ENCODE peak calls at places on chromosomes 6 and 20, in nine cellular contexts. G, Z, S, L, H, J, E, W and K are unnamed samples.

GRCh38 chr6:169251822-169252804 is 1.5 kb downstream of the THBS2 start:
- DNase-seq in J (no peak), E (no peak), G (no peak), Z (no peak), S (no peak), W (no peak), L (no peak), H (peak), K (no peak)

GRCh38 chr6:36463686-36464085 is 20.9 kb downstream of the KCTD20 start:
- DNase-seq in J (peak), E (no peak), H (no peak), G (no peak), L (no peak), S (no peak), W (no peak), Z (peak), K (no peak)

GRCh38 chr6:134539865-134540323 is 222.0 kb upstream of the SGK1 start:
- DNase-seq in E (no peak), L (peak), H (no peak), J (peak), G (no peak), W (no peak), Z (no peak), S (peak), K (no peak)

GRCh38 chr6:41705329-41705995 is 29.9 kb downstream of the TFEB start:
- DNase-seq in Z (no peak), E (no peak), L (no peak), W (no peak), G (no peak), J (no peak), S (no peak), H (no peak), K (no peak)

GRCh38 chr20:48831702-48832422 is 4.1 kb upstream of the PREX1 start:
- DNase-seq in E (no peak), Z (peak), H (no peak), W (no peak), J (no peak), G (no peak), L (peak), S (peak), K (no peak)

GRCh38 chr6:123715243-123715863 is 78.6 kb upstream of the TRDN start:
- DNase-seq in Z (peak), H (no peak), E (peak), W (no peak), S (no peak), L (peak), J (peak), G (no peak), K (peak)

GRCh38 chr6:99613705-99614429 is 7.2 kb downstream of the PRDM13 start:
- DNase-seq in S (no peak), J (no peak), G (no peak), Z (no peak), W (no peak), E (no peak), L (no peak), H (no peak), K (no peak)

GRCh38 chr6:150406948-150407347 is 38.1 kb downstream of the IYD start:
- DNase-seq in S (no peak), J (no peak), G (no peak), E (no peak), L (no peak), W (no peak), Z (no peak), H (no peak), K (no peak)

GRCh38 chr6:149961728-149962425 is 1.9 kb upstream of the ULBP1 start:
- DNase-seq in W (no peak), H (no peak), G (no peak), J (no peak), E (no peak), S (no peak), L (no peak), Z (no peak), K (no peak)

GRCh38 chr6:92706976-92707375 is 712.4 kb downstream of the EPHA7 start:
- DNase-seq in J (peak), W (no peak), E (no peak), H (no peak), L (no peak), S (no peak), Z (no peak), G (no peak), K (no peak)

DNA sequence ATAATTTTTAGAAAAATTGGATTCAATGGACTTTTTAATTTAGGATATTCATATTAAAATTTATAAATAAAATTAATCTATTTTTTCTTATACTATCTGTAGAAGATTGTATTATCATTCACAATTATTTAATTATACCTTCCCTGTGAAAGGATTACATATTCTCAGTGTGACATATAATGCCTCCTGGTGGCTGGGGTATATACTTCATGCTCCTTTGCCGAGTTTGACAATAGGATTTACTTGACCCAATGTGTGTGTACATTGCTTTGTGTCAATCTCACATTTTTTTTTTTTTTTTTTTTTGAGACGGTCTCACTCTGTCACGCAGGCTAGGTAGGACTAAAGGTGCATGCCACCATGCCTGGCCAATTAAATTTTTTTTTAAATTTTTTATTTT is 230.0 kb upstream of the CHD6 start:
- DNase-seq in J (no peak), L (no peak), S (no peak), G (no peak), E (no peak), H (no peak), Z (no peak), W (no peak), K (no peak)
- TF ChIP-seq CTCF in J (no peak), L (peak), S (no peak), G (no peak), E (no peak), H (no peak), Z (no peak), W (no peak), K (no peak)

GRCh38 chr6:4651831-4652467 is 124.3 kb upstream of the CDYL start:
- DNase-seq in L (no peak), W (no peak), S (no peak), G (no peak), Z (no peak), H (no peak), E (no peak), J (no peak), K (no peak)

GRCh38 chr6:4644962-4645361 is 131.2 kb upstream of the CDYL start:
- DNase-seq in L (peak), H (no peak), W (no peak), S (no peak), G (no peak), Z (no peak), E (no peak), J (peak), K (no peak)

GRCh38 chr6:4649728-4650127 is 126.5 kb upstream of the CDYL start:
- DNase-seq in J (peak), G (no peak), L (no peak), W (no peak), Z (no peak), H (no peak), E (no peak), S (no peak), K (no peak)

GRCh38 chr6:4645713-4646356 is 130.4 kb upstream of the CDYL start:
- DNase-seq in S (no peak), G (no peak), H (no peak), Z (no peak), E (no peak), L (no peak), J (no peak), W (no peak), K (no peak)

GRCh38 chr6:4647414-4648365 is 128.5 kb upstream of the CDYL start:
- DNase-seq in G (no peak), H (peak), Z (peak), J (peak), L (peak), E (peak), S (peak), W (peak), K (peak)
- H3K4me3 ChIP-seq in G (peak), H (peak), Z (peak), J (peak), L (peak), E (peak), S (no peak), W (peak), K (peak)

GRCh38 chr6:37523412-37523811 is 23.7 kb upstream of the CCDC167 start:
- DNase-seq in Z (no peak), W (no peak), H (no peak), G (no peak), J (no peak), E (no peak), L (no peak), S (no peak), K (no peak)

GRCh38 chr6:37524025-37524647 is 24.4 kb upstream of the CCDC167 start:
- DNase-seq in Z (peak), H (no peak), E (peak), L (no peak), J (peak), G (no peak), S (no peak), W (peak), K (peak)

GRCh38 chr6:37522836-37523235 is 23.1 kb upstream of the CCDC167 start:
- DNase-seq in G (no peak), S (no peak), J (no peak), L (no peak), Z (no peak), H (no peak), E (no peak), W (no peak), K (no peak)

GRCh38 chr6:37524919-37525318 is 25.2 kb upstream of the CCDC167 start:
- DNase-seq in G (no peak), S (no peak), J (no peak), H (no peak), Z (no peak), L (no peak), E (no peak), W (no peak), K (no peak)

GRCh38 chr6:37525460-37526357 is 26.0 kb upstream of the CCDC167 start:
- DNase-seq in L (no peak), Z (peak), G (no peak), S (no peak), W (peak), E (peak), H (no peak), J (peak), K (no peak)
- TF ChIP-seq CTCF in L (no peak), Z (no peak), G (no peak), S (no peak), W (no peak), E (no peak), H (no peak), J (no peak), K (no peak)

GRCh38 chr6:27241443-27241842 is 6.1 kb upstream of the PRSS16 start:
- DNase-seq in G (no peak), J (no peak), H (no peak), S (no peak), Z (no peak), E (no peak), W (no peak), L (no peak), K (no peak)

GRCh38 chr6:27239258-27239657 is 8.2 kb upstream of the PRSS16 start:
- DNase-seq in L (no peak), Z (no peak), G (no peak), H (no peak), J (no peak), W (no peak), E (no peak), S (no peak), K (no peak)

GRCh38 chr6:27234576-27234975 is 12.9 kb upstream of the PRSS16 start:
- DNase-seq in L (no peak), S (no peak), E (no peak), H (no peak), W (no peak), Z (no peak), G (no peak), J (no peak), K (no peak)

GRCh38 chr6:27238010-27238983 is 9.2 kb upstream of the PRSS16 start:
- DNase-seq in S (peak), W (peak), J (no peak), E (no peak), Z (no peak), G (no peak), H (no peak), L (peak), K (no peak)

DNA sequence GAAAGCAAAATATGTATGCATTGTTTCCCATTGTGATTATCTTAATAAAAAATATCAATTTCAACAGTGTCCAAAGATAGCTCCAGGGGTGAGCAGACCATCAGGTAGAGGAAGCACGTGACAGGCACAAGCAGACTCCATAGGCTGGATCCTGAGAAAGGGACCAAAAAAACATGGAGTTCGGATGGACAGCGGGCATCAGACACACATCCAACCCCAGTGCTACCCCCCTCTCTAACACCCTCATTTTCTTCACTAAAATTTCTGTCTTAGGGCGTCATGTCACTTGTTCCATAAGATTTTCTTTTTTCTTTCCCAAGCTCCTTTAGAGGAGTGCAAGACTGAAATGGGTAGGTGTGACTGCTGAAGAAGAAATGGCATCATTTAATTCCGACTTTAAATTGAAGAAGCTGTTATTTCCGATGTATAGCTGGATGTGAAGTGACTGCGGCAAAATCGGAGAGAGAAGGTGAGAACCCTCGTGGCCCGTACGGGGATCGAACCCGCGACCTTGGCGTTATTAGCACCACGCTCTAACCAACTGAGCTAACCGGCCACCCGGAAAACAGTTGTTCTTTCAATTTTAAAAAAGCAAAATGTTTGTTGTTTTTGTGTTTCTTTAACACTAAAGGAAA is 10.3 kb upstream of the PRSS16 start:
- DNase-seq in S (no peak), H (peak), G (peak), Z (peak), W (peak), J (peak), L (peak), E (peak), K (no peak)
- H3K4me3 ChIP-seq in S (no peak), H (no peak), G (no peak), Z (peak), W (peak), J (no peak), L (peak), E (peak), K (peak)

DNA sequence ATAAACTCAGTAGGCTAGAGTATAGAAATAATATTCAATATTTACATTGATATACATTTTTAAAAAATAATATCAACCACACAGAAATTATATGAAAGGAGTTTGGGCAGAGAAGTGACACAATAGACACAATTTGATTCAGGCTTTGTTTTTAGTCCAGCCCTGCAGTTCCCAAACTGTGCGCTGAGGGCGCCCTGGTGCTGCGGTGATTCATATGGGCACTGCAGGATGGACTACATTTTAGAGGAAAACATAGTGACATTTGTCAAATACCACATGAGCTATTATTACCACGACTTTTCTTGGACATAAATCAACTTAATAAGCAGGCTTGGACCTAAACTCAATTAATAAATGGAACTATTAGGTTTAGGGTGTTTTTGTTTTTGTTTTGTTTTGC is 364.3 kb upstream of the ID4 start:
- DNase-seq in L (peak), Z (no peak), G (no peak), H (no peak), E (no peak), W (no peak), S (no peak), J (peak), K (no peak)
- TF ChIP-seq CTCF in L (no peak), Z (peak), G (no peak), H (no peak), E (peak), W (peak), S (no peak), J (peak), K (peak)

GRCh38 chr6:151762817-151763216 is 44.7 kb upstream of the ESR1 start:
- DNase-seq in W (no peak), Z (no peak), E (no peak), L (no peak), S (no peak), G (no peak), J (no peak), H (no peak), K (no peak)

GRCh38 chr6:151763938-151764680 is 43.4 kb upstream of the ESR1 start:
- DNase-seq in L (peak), J (peak), Z (peak), G (no peak), E (peak), W (peak), H (peak), S (peak), K (peak)

GRCh38 chr6:151765444-151765886 is 42.0 kb upstream of the ESR1 start:
- DNase-seq in L (peak), E (peak), G (peak), H (no peak), J (peak), S (no peak), W (peak), Z (peak), K (peak)

GRCh38 chr6:151760486-151760885 is 47.0 kb upstream of the ESR1 start:
- DNase-seq in S (no peak), E (no peak), J (no peak), G (no peak), W (no peak), Z (no peak), L (no peak), H (no peak), K (no peak)

DNA sequence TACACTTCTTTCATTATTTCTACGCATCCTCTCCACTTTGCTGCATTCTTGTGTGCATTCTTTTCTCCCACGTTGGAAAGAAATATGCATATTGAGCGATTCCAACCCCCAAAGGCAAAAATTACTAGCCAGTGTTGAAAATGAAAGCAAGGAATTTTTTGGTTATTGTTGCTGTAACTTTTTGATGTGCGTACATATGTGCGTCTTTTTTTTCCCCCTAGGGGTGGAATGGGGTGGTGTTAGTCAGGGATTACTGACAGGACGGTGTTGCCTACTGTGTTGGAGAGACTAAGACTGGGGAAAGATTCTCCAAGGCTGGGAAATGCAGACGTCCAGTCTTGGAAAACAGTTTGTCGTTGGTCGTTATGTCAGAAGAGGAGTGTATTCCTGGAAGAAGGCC is 44.2 kb upstream of the ESR1 start:
- DNase-seq in H (no peak), G (no peak), L (peak), W (peak), Z (peak), S (no peak), J (peak), E (peak), K (peak)
- H3K4me3 ChIP-seq in H (peak), G (no peak), L (peak), W (peak), Z (peak), S (no peak), J (peak), E (no peak), K (no peak)

GRCh38 chr6:125781307-125781868 is 9.4 kb upstream of the NCOA7 start:
- DNase-seq in S (peak), J (peak), H (no peak), Z (peak), G (no peak), L (no peak), E (peak), W (no peak), K (no peak)

GRCh38 chr6:125780540-125781306 is 10.0 kb upstream of the NCOA7 start:
- DNase-seq in H (peak), W (peak), G (no peak), L (peak), J (peak), E (peak), Z (peak), S (peak), K (peak)

GRCh38 chr6:125784365-125784764 is 6.4 kb upstream of the NCOA7 start:
- DNase-seq in E (peak), S (no peak), G (no peak), L (no peak), H (no peak), W (no peak), J (peak), Z (peak), K (no peak)

DNA sequence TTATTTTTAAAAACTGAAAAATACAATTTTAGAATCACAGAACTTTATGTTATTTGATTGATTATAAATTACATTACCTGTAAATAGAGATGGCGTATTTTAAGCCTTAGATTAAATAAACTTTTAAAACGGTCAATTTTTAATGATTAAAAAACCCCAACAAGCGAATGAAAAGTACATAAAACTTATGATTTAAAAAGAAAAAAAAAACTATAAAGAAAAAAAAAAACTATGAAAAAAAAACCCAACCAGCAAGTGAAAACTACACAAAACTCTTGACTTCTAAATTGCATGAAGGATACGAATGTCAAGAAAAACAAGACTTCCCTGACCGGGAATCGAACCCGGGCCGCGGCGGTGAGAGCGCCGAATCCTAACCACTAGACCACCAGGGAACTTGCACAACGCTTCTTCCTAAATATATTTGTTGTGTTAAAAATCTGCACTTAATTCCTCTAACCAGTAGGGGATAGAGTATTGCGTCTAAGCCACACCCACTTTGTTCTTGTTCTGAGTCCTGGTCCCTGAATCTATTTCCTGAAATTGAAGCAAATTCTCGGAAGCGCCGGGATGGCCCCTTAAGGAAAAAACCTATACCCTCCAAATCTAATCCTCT is 10.7 kb upstream of the NCOA7 start:
- DNase-seq in E (peak), J (peak), H (peak), L (peak), G (no peak), W (peak), Z (peak), S (peak), K (peak)
- TF ChIP-seq CTCF in E (peak), J (peak), H (peak), L (peak), G (no peak), W (no peak), Z (peak), S (peak), K (peak)